ENCODE peak calls at places on chromosome 15, in ten cellular contexts. V, E, X, D, K, N, I, R, T and L are unnamed samples.
A peak's percentile ranks its signal among the peaks of the same experiment; 100 is the strongest.

GRCh38 chr15:86526938-86527735 is 447.5 kb downstream of the AGBL1 start:
- DNase-seq in V (no peak), E (no peak), X (no peak), D (no peak), K (no peak), N (no peak), I (no peak), R (no peak), T (no peak), L (no peak)

GRCh38 chr15:82137261-82137660 is 91.4 kb upstream of the MEX3B start:
- DNase-seq in V (no peak), E (no peak), X (no peak), D (no peak), K (no peak), N (peak; percentile 41), I (no peak), R (no peak), T (no peak), L (no peak)

GRCh38 chr15:75097939-75098338 is 74.5 kb downstream of the PPCDC start:
- DNase-seq in V (no peak), E (no peak), X (peak; percentile 30), D (no peak), K (no peak), N (no peak), I (no peak), R (no peak), T (no peak), L (no peak)

GRCh38 chr15:62904511-62904910 is 138.0 kb upstream of the TPM1 start:
- DNase-seq in V (no peak), E (no peak), X (no peak), D (no peak), K (no peak), N (no peak), I (no peak), R (no peak), T (no peak), L (no peak)

GRCh38 chr15:73010154-73011152 is 41.8 kb upstream of the NEO1 start:
- DNase-seq in V (no peak), E (peak; percentile 22), X (no peak), D (no peak), K (no peak), N (no peak), I (no peak), R (peak; percentile 11), T (no peak), L (no peak)

GRCh38 chr15:75697523-75698398 is 14.9 kb downstream of the CSPG4 start:
- DNase-seq in V (no peak), E (no peak), X (no peak), D (no peak), K (no peak), N (no peak), I (no peak), R (no peak), T (no peak), L (no peak)

GRCh38 chr15:93428135-93428534 is 339.1 kb upstream of the RGMA start:
- DNase-seq in V (no peak), E (no peak), X (no peak), D (no peak), K (no peak), N (no peak), I (no peak), R (peak; percentile 11), T (no peak), L (no peak)

GRCh38 chr15:56678562-56678961 is 54.7 kb downstream of the ZNF280D start:
- DNase-seq in V (no peak), E (no peak), X (no peak), D (no peak), K (no peak), N (no peak), I (no peak), R (no peak), T (no peak), L (no peak)

GRCh38 chr15:36331531-36332275 is 247.7 kb upstream of the CDIN1 start:
- DNase-seq in V (peak; percentile 8), E (no peak), X (no peak), D (no peak), K (no peak), N (no peak), I (no peak), R (no peak), T (no peak), L (no peak)

GRCh38 chr15:58608711-58609110 is 140.8 kb downstream of the ADAM10 start:
- DNase-seq in V (no peak), E (peak; percentile 55), X (no peak), D (no peak), K (no peak), N (no peak), I (no peak), R (no peak), T (no peak), L (no peak)

GRCh38 chr15:42131826-42132806 is 24.3 kb downstream of the PLA2G4F start:
- DNase-seq in V (no peak), E (no peak), X (no peak), D (peak; percentile 92), K (no peak), N (no peak), I (peak; percentile 65), R (no peak), T (peak; percentile 57), L (no peak)

DNA sequence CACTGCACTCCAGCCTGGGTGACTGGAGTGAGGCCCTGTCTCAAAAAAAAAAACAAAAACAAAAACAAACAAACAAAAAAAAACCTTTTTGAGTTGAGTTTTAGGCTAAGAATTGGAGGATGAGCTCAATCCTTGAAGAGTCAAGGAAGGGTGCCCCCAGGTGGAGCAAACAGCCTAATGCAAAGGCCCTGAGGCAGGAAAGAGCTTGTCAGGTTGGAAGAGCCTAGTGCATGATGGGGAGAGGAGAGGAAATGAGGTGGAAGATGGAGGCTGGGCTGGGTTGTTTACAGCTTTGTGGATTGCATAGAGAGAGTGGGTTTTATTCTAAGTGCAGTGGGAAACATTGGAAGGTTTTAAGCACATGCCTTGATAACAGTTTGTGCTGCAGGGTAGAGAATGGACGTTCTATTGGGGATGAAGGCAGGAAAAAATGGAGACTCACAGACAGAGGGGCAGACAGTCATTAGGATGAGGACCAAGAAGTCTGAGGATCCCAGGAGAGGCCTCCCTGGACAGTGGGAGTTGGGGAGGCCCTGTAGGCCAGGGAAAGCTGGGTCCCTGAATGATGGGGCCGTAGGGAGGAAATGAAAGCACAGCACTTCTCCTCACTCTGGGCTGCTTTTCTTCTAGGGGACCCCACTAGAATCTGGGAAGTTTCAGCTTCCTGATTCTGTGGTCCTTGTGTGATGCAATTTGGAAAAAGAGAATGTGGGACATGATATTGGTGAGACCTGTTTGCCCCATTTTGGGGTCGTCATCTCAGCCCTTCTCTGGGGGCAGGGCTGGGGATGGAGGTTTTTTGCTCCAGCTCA is 1.9 kb upstream of the SNX22 start:
- DNase-seq in V (no peak), E (no peak), X (no peak), D (peak; percentile 43), K (no peak), N (no peak), I (no peak), R (peak; percentile 37), T (no peak), L (no peak)
- TF ChIP-seq CTCF in V (peak; percentile 16), E (peak; percentile 19), X (no peak), D (peak; percentile 25), K (peak; percentile 32), N (peak; percentile 42), I (peak; percentile 6), R (no peak), T (peak; percentile 24), L (no peak)

DNA sequence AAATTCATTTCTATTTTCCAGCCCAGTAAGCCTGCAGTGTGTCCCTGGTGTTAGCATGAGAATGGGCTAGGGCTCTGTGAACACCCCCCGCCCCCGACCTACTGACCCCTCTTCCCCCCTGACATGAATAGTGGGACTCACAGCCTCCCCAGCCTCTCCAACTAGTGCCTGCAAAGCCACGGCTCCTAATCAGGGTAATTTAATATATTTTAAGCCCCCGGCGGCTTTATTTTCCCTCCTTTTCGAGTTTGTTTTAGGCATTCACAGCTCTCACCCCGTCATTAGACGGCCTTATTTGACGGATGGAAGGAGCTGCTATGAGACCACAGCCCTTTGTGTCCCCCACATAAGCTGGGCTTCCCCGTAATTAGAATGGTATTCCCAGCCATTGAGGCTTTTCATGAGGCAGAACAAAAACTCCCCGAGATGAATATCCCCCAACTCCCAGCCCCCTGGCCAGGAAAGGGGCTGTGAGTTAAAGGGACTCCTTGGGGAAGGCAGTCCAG is 78.3 kb upstream of the POLG start:
- DNase-seq in V (no peak), E (no peak), X (no peak), D (peak; percentile 37), K (no peak), N (no peak), I (no peak), R (no peak), T (no peak), L (no peak)
- H3K4me3 ChIP-seq in V (no peak overlapping the region), E (no peak overlapping the region), X (no peak overlapping the region), D (no peak overlapping the region), K (no peak overlapping the region), N (no peak overlapping the region), I (no peak overlapping the region), R (no peak overlapping the region), T (no peak overlapping the region), L (no peak overlapping the region)

DNA sequence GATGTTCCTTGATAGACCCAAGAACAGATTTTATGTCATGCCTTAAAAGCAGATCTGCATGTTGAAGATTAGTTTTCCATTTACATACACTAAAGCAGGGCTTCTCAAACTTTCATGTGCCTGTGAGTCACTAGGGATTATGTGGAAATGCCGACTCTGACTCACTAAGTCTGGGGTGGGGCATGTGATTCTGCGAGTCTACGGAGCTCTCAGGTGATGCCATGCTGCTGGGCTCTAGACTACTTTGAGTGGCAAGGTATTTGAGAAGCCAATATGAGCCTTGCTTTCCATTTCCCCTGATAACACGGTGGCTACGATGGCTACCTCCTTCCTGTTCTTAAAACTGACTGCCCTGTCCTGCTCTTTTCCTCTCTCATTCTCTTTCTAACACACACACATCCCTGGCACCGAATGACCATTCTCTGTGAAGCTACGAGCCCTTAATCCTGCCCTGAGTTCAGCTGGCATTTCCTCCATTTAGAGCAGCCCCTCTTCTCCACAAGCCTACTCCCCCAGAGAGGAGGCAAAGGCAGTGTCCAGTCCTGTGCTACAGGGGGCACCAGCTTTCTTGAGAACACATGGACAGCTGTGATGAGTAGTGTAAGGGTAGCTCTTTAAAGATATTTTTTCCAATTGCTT is 39.7 kb upstream of the PYGO1 start:
- DNase-seq in V (peak; percentile 67), E (peak; percentile 95), X (no peak), D (no peak), K (peak; percentile 72), N (peak; percentile 91), I (no peak), R (peak; percentile 96), T (no peak), L (peak; percentile 55)
- TF ChIP-seq CTCF in V (no peak), E (peak; percentile 4), X (no peak), D (peak; percentile 15), K (peak; percentile 30), N (peak; percentile 41), I (no peak), R (no peak), T (peak; percentile 18), L (no peak)

GRCh38 chr15:29942144-29942543 is 119.9 kb upstream of the TJP1 start:
- DNase-seq in V (no peak), E (no peak), X (no peak), D (no peak), K (no peak), N (peak; percentile 23), I (no peak), R (no peak), T (peak; percentile 31), L (no peak)
- H3K4me3 ChIP-seq in V (no peak overlapping the region), E (no peak overlapping the region), X (no peak overlapping the region), D (no peak overlapping the region), K (no peak overlapping the region), N (no peak overlapping the region), I (no peak overlapping the region), R (no peak overlapping the region), T (no peak overlapping the region), L (no peak overlapping the region)